ENCODE peak calls at places on chromosomes 12 and 14, in seven cellular contexts. D is tibial artery, Y is IMR-90, X is astrocyte, T is fibroblast of pulmonary artery, P is foreskin fibroblast, O is AG04450. A is an unnamed sample.

GRCh38 chr12:56198836-56199235 is 9.6 kb upstream of the SMARCC2 start:
- DNase-seq in O (no peak), P (no peak), D (no peak), T (peak), Y (peak), X (peak), A (no peak)

GRCh38 chr12:46271846-46272245 is 3.0 kb upstream of the SLC38A1 start:
- DNase-seq in X (no peak), Y (no peak), D (no peak), O (no peak), P (no peak), T (no peak), A (no peak)

GRCh38 chr14:93103392-93104080 is 12.2 kb downstream of the ITPK1 start:
- DNase-seq in O (no peak), T (no peak), P (no peak), Y (no peak), D (no peak), X (no peak), A (no peak)

GRCh38 chr12:30138483-30138882 is 354.7 kb upstream of the TMTC1 start:
- DNase-seq in Y (no peak), O (no peak), X (peak), P (no peak), T (peak), D (no peak), A (no peak)

GRCh38 chr14:102434647-102435175 is 72.0 kb downstream of the TECPR2 start:
- DNase-seq in P (no peak), X (no peak), Y (no peak), D (no peak), T (no peak), O (no peak), A (no peak)

GRCh38 chr12:120784804-120785203 is 59.2 kb downstream of the ACADS start:
- DNase-seq in Y (no peak), O (no peak), T (no peak), D (no peak), P (no peak), X (no peak), A (no peak)

GRCh38 chr12:112153181-112153899 is 28.0 kb downstream of the TRAFD1 start:
- DNase-seq in X (no peak), Y (no peak), D (no peak), P (no peak), T (no peak), O (no peak), A (no peak)

GRCh38 chr14:33996450-33996849 is 45.6 kb upstream of the EGLN3 start:
- DNase-seq in P (no peak), O (no peak), T (no peak), D (no peak), Y (no peak), X (no peak), A (no peak)

GRCh38 chr12:62403031-62403430 is 63.6 kb upstream of the MON2 start:
- DNase-seq in D (no peak), O (no peak), P (no peak), X (no peak), Y (no peak), T (no peak), A (no peak)

GRCh38 chr14:95250936-95251335 is 68.8 kb downstream of the CLMN start:
- DNase-seq in Y (no peak), O (no peak), X (no peak), P (no peak), T (no peak), D (no peak), A (no peak)

GRCh38 chr12:120222288-120222832 is 21.4 kb upstream of the RPLP0 start:
- DNase-seq in O (no peak), Y (no peak), X (no peak), D (no peak), P (no peak), T (no peak), A (no peak)

GRCh38 chr12:49017764-49018281 is 753 bp downstream of the PRKAG1 start:
- DNase-seq in P (peak), X (peak), D (no peak), T (peak), Y (peak), O (no peak), A (no peak)

GRCh38 chr14:35332517-35333346 is 40.5 kb downstream of the PSMA6 start:
- DNase-seq in Y (no peak), O (no peak), P (peak), D (no peak), T (peak), X (no peak), A (no peak)

GRCh38 chr14:90274808-90275454 is 18.6 kb downstream of the PSMC1 start:
- DNase-seq in T (peak), O (no peak), X (peak), Y (peak), D (no peak), P (peak), A (no peak)

GRCh38 chr14:46405095-46405494 is 246.5 kb downstream of the RPL10L start:
- DNase-seq in X (no peak), Y (no peak), D (no peak), P (no peak), O (no peak), T (no peak), A (no peak)

GRCh38 chr14:75896341-75896740 is 85.5 kb downstream of the TGFB3 start:
- DNase-seq in P (no peak), O (no peak), T (no peak), Y (no peak), D (no peak), X (peak), A (no peak)

GRCh38 chr12:82300611-82301010 is 57.6 kb downstream of the CCDC59 start:
- DNase-seq in O (no peak), Y (no peak), D (no peak), P (no peak), X (peak), T (peak), A (no peak)

GRCh38 chr12:52877242-52877641 is 27.6 kb downstream of the KRT8 start:
- DNase-seq in T (no peak), Y (no peak), D (no peak), P (no peak), X (no peak), O (no peak), A (no peak)

GRCh38 chr12:31651893-31652521 is 7.5 kb upstream of the ETFBKMT start:
- DNase-seq in T (peak), O (no peak), X (no peak), P (peak), Y (no peak), D (no peak), A (no peak)

GRCh38 chr14:25394356-25394755 is 344.4 kb upstream of the STXBP6 start:
- DNase-seq in O (no peak), X (no peak), D (no peak), P (no peak), Y (no peak), T (no peak), A (no peak)

GRCh38 chr14:98705826-98706225 is 566.2 kb downstream of the BCL11B start:
- DNase-seq in T (no peak), D (no peak), P (no peak), Y (no peak), X (no peak), O (no peak), A (no peak)

DNA sequence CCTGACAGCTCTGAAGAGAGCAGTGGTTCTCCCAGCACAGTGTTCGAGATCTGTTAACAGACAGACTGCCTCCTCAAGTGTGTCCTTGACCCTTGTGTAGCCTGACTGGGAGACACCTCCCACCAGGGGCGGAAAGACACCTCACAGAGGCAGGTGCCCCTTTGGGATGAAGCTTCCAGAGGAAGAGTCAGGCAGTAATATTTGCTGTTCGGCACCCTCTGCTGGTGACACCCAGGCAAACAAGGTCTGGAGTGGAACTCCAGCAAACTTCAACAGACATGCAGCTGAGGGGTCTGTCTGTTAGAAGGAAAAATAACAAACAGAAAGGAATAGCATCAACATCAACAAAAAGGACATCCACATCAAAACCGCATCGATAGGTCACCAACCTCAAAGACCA is 21.6 kb upstream of the ABCC9 start:
- DNase-seq in T (no peak), Y (no peak), P (no peak), X (no peak), D (no peak), O (no peak), A (no peak)
- TF ChIP-seq CTCF in T (no peak), Y (no peak), P (no peak), X (no peak), D (no peak), O (no peak), A (peak)

DNA sequence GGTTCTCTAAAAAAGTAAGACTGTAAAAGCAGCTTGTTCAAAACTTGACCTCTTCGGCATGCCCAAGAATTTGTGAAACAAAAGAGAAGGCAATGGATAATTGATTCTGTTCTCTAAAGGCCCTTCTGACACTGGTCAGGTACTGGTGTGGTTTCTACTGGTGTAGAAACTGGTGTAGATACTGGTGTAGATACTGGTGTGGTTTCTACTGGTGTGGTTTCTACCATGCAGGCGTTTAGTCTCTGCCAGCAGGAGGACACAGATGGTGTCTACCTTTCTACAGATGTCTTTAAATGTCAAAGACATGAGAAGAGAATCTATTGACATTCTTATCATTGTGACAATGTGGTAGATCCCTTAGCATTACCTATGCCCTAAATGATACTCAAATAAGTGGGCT is 107.4 kb downstream of the SAMD4A start:
- DNase-seq in Y (no peak), P (no peak), D (no peak), O (no peak), T (no peak), X (no peak), A (no peak)
- H3K4me3 ChIP-seq in Y (no peak), P (no peak), D (no peak), O (no peak), T (no peak), X (no peak), A (no peak)

GRCh38 chr12:131826064-131826928 is 1.9 kb upstream of the MMP17 start:
- DNase-seq in X (no peak), D (no peak), T (no peak), Y (no peak), O (no peak), P (no peak), A (no peak)

GRCh38 chr12:131829795-131830334 is 1.7 kb downstream of the MMP17 start:
- DNase-seq in P (no peak), X (no peak), T (no peak), Y (no peak), O (no peak), D (no peak), A (no peak)

GRCh38 chr12:131828671-131829350 is 618 bp downstream of the MMP17 start:
- DNase-seq in Y (no peak), X (no peak), O (no peak), D (no peak), T (no peak), P (no peak), A (no peak)

GRCh38 chr12:131829351-131829794 is 1.2 kb downstream of the MMP17 start:
- DNase-seq in T (no peak), Y (no peak), O (no peak), X (no peak), P (peak), D (no peak), A (no peak)

GRCh38 chr12:131827961-131828534 is at the start of gene MMP17:
- DNase-seq in X (peak), Y (peak), P (peak), O (no peak), T (peak), D (no peak), A (no peak)
- TF ChIP-seq CTCF in X (no peak), Y (peak), P (no peak), O (no peak), T (no peak), D (no peak), A (peak)

GRCh38 chr14:20682127-20682434 is 2.3 kb upstream of the RNASE4 start:
- DNase-seq in T (no peak), Y (no peak), X (no peak), P (no peak), O (no peak), D (no peak), A (no peak)

GRCh38 chr14:20680363-20680762 is 4.0 kb upstream of the RNASE4 start:
- DNase-seq in P (no peak), O (no peak), X (no peak), T (no peak), Y (no peak), D (no peak), A (no peak)

GRCh38 chr14:20682435-20683124 is 1.8 kb upstream of the RNASE4 start:
- DNase-seq in P (peak), Y (peak), X (peak), D (peak), T (peak), O (no peak), A (peak)

GRCh38 chr14:20680843-20681347 is 3.5 kb upstream of the RNASE4 start:
- DNase-seq in T (no peak), P (no peak), Y (no peak), O (no peak), X (no peak), D (no peak), A (no peak)

DNA sequence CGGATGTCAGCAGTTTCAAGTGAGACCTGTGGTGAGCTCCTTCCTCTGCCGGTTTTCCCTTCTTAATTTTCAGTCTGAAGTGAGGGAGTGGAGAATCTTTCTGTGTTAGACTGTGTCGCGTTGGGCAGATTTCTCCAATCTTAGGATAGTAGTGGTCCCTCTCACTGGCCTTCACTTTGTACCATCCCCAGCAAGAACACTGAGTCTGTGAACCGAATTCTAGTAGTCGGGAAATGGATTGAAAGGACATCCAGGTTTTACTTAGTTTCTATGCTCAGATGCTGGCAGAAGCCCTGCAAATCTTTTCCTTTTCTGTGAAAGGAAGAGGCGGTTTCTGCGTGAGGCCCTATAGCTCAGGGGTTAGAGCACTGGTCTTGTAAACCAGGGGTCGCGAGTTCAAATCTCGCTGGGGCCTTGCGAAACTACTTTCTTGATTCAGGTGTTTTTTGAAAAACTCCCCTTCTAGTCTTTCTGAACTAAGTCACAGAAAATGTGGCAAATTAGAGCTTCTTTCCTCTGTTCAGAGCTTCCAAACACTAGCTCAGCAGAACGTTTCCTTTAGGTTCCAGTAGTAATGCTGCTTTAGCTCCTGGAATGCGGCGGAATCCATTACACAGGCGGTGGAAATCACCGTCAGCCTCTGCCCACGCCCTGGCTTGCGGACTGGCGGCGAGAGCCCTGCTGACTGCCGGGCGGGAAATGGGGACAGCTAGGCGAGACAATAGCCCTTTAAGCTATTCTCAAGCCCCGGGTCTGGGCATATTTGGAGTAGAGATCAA is 2.8 kb upstream of the RNASE4 start:
- DNase-seq in Y (peak), X (peak), O (no peak), D (peak), T (peak), P (peak), A (peak)
- H3K4me3 ChIP-seq in Y (peak), X (peak), O (peak), D (peak), T (peak), P (peak), A (peak)

GRCh38 chr12:8950287-8950574 is 786 bp upstream of the M6PR start:
- DNase-seq in D (no peak), X (no peak), O (no peak), P (no peak), T (no peak), Y (no peak), A (no peak)

GRCh38 chr12:8948711-8949524 is 527 bp downstream of the M6PR start:
- DNase-seq in D (no peak), P (peak), Y (peak), T (peak), O (no peak), X (peak), A (peak)

GRCh38 chr12:8947737-8948136 is 1.7 kb downstream of the M6PR start:
- DNase-seq in X (no peak), P (no peak), D (no peak), Y (no peak), O (no peak), T (peak), A (no peak)

GRCh38 chr12:8950702-8951478 is 1.4 kb upstream of the M6PR start:
- DNase-seq in P (no peak), O (no peak), T (no peak), X (no peak), D (no peak), Y (no peak), A (no peak)

DNA sequence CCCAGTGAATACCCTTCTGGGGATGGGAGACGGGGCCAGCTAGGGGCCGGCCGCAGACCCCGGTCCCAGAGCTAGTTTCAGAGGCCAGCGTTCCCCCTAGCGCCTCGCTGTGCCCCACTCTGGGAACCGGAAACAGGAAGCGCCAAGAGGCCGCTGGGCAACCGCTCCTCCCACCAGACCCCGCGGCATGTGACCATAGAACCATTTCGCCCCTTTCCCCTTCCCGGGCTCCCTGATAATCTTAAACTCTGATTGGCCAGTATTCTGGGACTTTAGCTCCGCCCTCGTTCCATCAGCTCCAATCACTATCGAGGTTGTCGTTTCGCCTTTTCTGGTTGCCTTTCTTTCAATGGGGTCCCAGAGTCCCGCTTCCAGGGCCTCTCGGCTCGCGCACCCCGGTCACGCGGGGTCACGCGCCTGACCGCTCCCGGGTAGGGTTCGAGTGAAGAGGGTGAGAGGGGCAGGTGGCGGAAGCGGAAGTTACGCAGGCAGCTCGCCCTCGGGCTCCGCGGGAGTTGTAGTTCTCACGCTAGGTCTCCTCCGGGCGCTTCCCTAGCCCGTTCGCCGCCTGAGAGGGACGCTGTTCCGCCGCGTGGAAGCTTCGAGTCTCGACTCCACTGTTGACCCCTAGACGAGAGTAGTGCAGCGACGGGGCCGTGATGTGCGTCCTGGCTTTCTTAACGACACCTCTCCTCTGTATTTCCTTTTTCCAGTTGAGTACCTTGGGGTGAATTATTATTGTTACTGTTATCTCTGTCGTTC is at the start of gene M6PR:
- DNase-seq in D (peak), Y (peak), T (peak), X (peak), O (peak), P (peak), A (peak)
- TF ChIP-seq CTCF in D (peak), Y (peak), T (peak), X (peak), O (peak), P (peak), A (peak)

GRCh38 chr14:21057803-21058675 is at the start of gene RNASE8:
- DNase-seq in P (no peak), X (peak), T (no peak), D (no peak), O (no peak), Y (peak), A (no peak)
- H3K4me3 ChIP-seq in P (no peak), X (no peak), T (no peak), D (no peak), O (no peak), Y (no peak), A (no peak)

DNA sequence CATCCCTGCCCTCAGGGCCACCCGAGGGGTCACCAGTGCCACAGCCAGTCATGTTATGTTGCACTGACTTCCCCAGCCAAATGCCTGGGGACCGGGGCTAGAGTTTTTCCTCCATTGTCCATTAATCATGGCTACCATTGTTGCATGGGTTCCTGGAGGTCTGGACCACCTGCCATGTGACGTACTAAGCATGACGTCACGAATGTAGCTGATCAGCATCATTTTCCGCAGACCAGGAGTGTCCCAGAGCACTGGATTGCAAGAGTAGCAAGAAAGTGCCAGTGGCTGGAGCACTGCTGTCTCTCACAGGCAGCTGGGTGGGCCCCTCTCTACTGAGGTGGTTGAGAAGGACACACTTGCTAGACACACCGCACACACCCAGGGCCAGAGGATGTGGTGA is 6.9 kb upstream of the C14orf180 start:
- DNase-seq in P (no peak), X (no peak), D (no peak), T (no peak), Y (no peak), O (no peak), A (no peak)
- TF ChIP-seq CTCF in P (no peak), X (no peak), D (no peak), T (no peak), Y (no peak), O (no peak), A (no peak)

DNA sequence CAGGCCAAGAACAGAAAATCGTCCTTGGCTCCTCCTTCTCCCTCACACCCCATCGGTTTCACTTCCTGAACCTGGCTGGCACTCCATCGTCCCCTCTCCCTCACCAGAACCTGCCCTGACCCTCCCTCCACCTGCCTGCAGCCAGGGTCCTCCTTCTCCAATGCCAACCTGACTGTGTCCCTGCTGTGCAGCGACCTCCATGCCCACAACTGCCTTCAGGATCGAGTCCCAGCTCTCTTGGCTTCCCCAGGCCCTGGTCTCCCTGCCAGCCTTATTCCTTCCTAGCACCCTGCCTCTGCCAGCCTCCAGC is 19.8 kb downstream of the HVCN1 start:
- DNase-seq in X (no peak), T (no peak), O (no peak), D (no peak), P (no peak), Y (no peak), A (no peak)
- H3K4me3 ChIP-seq in X (no peak), T (no peak), O (no peak), D (no peak), P (no peak), Y (no peak), A (no peak)

GRCh38 chr14:63045612-63046320 is 508 bp upstream of the KCNH5 start:
- DNase-seq in P (peak), T (peak), X (peak), Y (peak), D (no peak), O (peak), A (no peak)
- TF ChIP-seq CTCF in P (no peak), T (no peak), X (no peak), Y (no peak), D (no peak), O (peak), A (no peak)